ENCODE peak calls at places on chromosomes 4 and X, in eight cellular contexts. I, A, T, W, Y, L, E and G are unnamed samples.

GRCh38 chr4:75673959-75674328 is 733 bp upstream of the G3BP2 start:
- ATAC-seq in L (no peak), E (peak; percentile 3), T (no peak), Y (no peak), A (peak; percentile 5), I (no peak), W (no peak), G (no peak)

GRCh38 chr4:48112017-48112667 is 21.9 kb downstream of the TXK start:
- ATAC-seq in T (no peak), E (no peak), L (no peak), I (no peak), W (no peak), Y (no peak), A (no peak), G (no peak)

GRCh38 chrX:23890933-23891332 is 16.8 kb downstream of the APOO start:
- ATAC-seq in I (no peak), T (no peak), A (peak; percentile 42), L (no peak), W (no peak), E (no peak), Y (no peak), G (no peak)

GRCh38 chr4:6242271-6243029 is 27.2 kb upstream of the WFS1 start:
- ATAC-seq in L (no peak), I (no peak), E (no peak), A (no peak), W (no peak), T (no peak), Y (no peak), G (no peak)

GRCh38 chr4:174626310-174627022 is 104.2 kb upstream of the HPGD start:
- ATAC-seq in I (no peak), E (no peak), L (no peak), W (no peak), T (peak; percentile 70), A (no peak), Y (no peak), G (no peak)

GRCh38 chr4:176205299-176205698 is 9.9 kb upstream of the SPATA4 start:
- ATAC-seq in L (no peak), T (no peak), A (no peak), W (no peak), E (no peak), Y (no peak), I (no peak), G (no peak)

GRCh38 chr4:158850800-158851644 is 82.2 kb downstream of the FNIP2 start:
- ATAC-seq in L (peak; percentile 62), T (no peak), I (no peak), Y (no peak), W (peak; percentile 66), A (no peak), E (no peak), G (no peak)

GRCh38 chr4:108980455-108981239 is 217.8 kb upstream of the ETNPPL start:
- ATAC-seq in W (no peak), A (no peak), Y (no peak), E (no peak), T (no peak), I (no peak), L (no peak), G (no peak)

GRCh38 chrX:71581210-71581609 is 3.0 kb downstream of the GCNA start:
- ATAC-seq in L (no peak), W (no peak), E (no peak), T (no peak), Y (no peak), I (peak; percentile 83), A (no peak), G (no peak)

GRCh38 chr4:48262926-48263325 is 6.7 kb downstream of the TEC start:
- ATAC-seq in E (no peak), A (no peak), L (no peak), Y (no peak), T (no peak), W (peak; percentile 79), I (peak; percentile 47), G (peak; percentile 50)

GRCh38 chrX:82757614-82758013 is 750.5 kb upstream of the POU3F4 start:
- ATAC-seq in I (no peak), A (no peak), L (no peak), W (no peak), T (no peak), E (no peak), Y (no peak), G (peak; percentile 43)

GRCh38 chrX:129754266-129755024 is 15.7 kb downstream of the XPNPEP2 start:
- ATAC-seq in W (no peak), Y (peak; percentile 38), E (peak; percentile 36), L (no peak), T (no peak), I (no peak), A (no peak), G (no peak)

GRCh38 chrX:129760981-129761380 is 18.8 kb upstream of the SASH3 start:
- ATAC-seq in E (no peak), Y (no peak), T (no peak), I (no peak), A (no peak), L (no peak), W (no peak), G (no peak)

GRCh38 chrX:129760155-129760554 is 19.6 kb upstream of the SASH3 start:
- ATAC-seq in T (no peak), W (peak; percentile 10), Y (no peak), L (no peak), A (no peak), I (no peak), E (no peak), G (peak; percentile 10)

GRCh38 chrX:129759576-129760061 is 20.1 kb upstream of the SASH3 start:
- ATAC-seq in E (peak; percentile 80), Y (no peak), A (peak; percentile 55), T (no peak), L (peak; percentile 84), W (peak; percentile 85), I (peak; percentile 85), G (peak; percentile 46)

GRCh38 chrX:129755779-129756650 is 17.2 kb downstream of the XPNPEP2 start:
- ATAC-seq in Y (peak; percentile 59), T (no peak), E (peak; percentile 66), A (no peak), W (no peak), I (no peak), L (peak; percentile 32), G (no peak)
- H3K27ac ChIP-seq in Y (no peak overlapping the region), T (no peak overlapping the region), E (no peak overlapping the region), A (no peak overlapping the region), W (no peak overlapping the region), I (no peak overlapping the region), L (no peak overlapping the region), G (no peak overlapping the region)

GRCh38 chr4:184728858-184729257 is 5.0 kb downstream of the CENPU start:
- ATAC-seq in L (no peak), W (no peak), T (no peak), A (no peak), I (no peak), E (no peak), Y (no peak), G (no peak)

GRCh38 chr4:184732126-184732525 is 1.8 kb downstream of the CENPU start:
- ATAC-seq in A (no peak), L (no peak), W (no peak), Y (no peak), I (no peak), T (no peak), E (no peak), G (no peak)

GRCh38 chr4:184734758-184735157 is 862 bp upstream of the CENPU start:
- ATAC-seq in Y (no peak), A (no peak), W (no peak), E (no peak), T (no peak), L (no peak), I (no peak), G (no peak)

GRCh38 chr4:184731056-184731455 is 2.8 kb downstream of the CENPU start:
- ATAC-seq in I (no peak), W (no peak), E (no peak), A (no peak), T (no peak), Y (no peak), L (no peak), G (no peak)

DNA sequence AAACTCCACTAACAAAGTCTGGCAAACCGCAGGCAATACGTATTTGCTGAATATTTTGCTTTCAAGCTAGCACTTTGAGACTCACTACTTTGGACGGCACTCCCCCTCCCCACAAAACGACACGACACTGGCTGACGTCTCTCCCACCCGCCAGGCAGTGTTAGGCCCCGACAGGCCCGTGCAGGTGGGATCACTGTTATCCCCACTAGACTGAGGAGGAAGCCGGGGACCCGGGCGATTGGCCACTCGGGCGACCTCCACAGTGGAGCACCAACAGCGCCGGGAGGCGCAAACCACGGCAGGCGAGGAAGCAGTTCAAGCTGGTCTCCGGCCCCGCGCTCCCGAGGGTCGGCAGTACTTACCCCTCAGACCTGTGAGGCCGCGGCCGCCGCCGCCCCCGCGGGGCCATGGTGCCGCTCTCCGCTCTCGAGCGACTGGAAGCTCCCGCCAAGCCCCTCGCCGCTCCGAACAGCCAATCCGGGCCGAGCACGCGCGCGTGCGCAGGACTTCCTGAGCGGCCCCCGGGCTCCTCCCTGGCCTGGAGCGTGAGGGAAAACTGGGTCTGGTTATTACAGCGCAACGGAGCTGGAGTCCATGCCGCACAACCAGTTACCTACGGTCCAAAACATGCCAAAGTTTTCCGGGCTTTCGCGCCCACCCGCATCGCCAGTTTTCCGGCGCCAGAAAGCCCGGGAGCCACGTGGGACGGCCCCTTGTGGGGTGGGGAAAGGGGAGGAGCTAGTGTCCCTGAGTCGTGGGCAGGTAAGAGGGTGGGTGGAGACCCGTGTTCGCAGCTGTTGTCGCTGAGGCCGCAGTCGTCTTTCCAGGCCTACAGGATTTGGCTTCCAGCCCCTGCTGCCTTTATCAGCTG is at the start of gene CENPU:
- ATAC-seq in W (peak; percentile 99), I (peak; percentile 100), E (peak; percentile 94), T (peak; percentile 99), L (peak; percentile 98), A (peak; percentile 95), Y (peak; percentile 92), G (peak; percentile 100)
- TF ChIP-seq POLR2A in W (peak; percentile 60), I (peak; percentile 73), E (peak; percentile 70), T (peak; percentile 70), L (peak; percentile 63), A (peak; percentile 54), Y (no peak), G (no peak)

GRCh38 chrX:13080128-13080795 is 35.8 kb upstream of the FAM9C start:
- ATAC-seq in A (no peak), Y (no peak), L (no peak), I (no peak), T (no peak), W (no peak), E (no peak), G (no peak)
- H3K27ac ChIP-seq in A (peak overlapping the region; percentile 58), Y (no peak overlapping the region), L (no peak overlapping the region), I (no peak overlapping the region), T (no peak overlapping the region), W (peak overlapping the region; percentile 56), E (no peak overlapping the region), G (peak overlapping the region; percentile 82)

GRCh38 chr4:24910504-24910903 is 2.3 kb downstream of the CCDC149 start:
- ATAC-seq in A (no peak), I (no peak), Y (no peak), W (no peak), E (no peak), L (no peak), T (no peak), G (no peak)

GRCh38 chr4:24913099-24913445 is 230 bp upstream of the CCDC149 start:
- ATAC-seq in E (no peak), A (no peak), L (no peak), T (no peak), Y (no peak), I (no peak), W (no peak), G (no peak)

GRCh38 chr4:24914460-24914859 is 1.6 kb upstream of the CCDC149 start:
- ATAC-seq in I (no peak), L (no peak), A (no peak), E (no peak), W (no peak), Y (no peak), T (no peak), G (no peak)

GRCh38 chr4:24915121-24915922 is 2.5 kb upstream of the CCDC149 start:
- ATAC-seq in T (no peak), E (no peak), A (no peak), W (no peak), L (no peak), I (no peak), Y (no peak), G (no peak)

GRCh38 chr4:24912252-24913098 is at the start of gene CCDC149:
- ATAC-seq in E (peak; percentile 95), T (peak; percentile 95), L (peak; percentile 98), A (peak; percentile 91), Y (peak; percentile 90), W (peak; percentile 93), I (peak; percentile 91), G (peak; percentile 89)
- TF ChIP-seq POLR2A in E (no peak), T (peak; percentile 94), L (peak; percentile 87), A (peak; percentile 32), Y (peak; percentile 13), W (peak; percentile 69), I (peak; percentile 32), G (peak; percentile 57)